ENCODE peak calls at places on chromosomes 16 and 17, in four cellular contexts. M, X, W and T are unnamed samples. For H3K4me1 and H3K9me3, the result is how much of the 10 kb centered on the place peaks cover.

GRCh38 chr17:78241277-78242023 is 10.0 kb downstream of the TMEM235 start:
- DNase-seq in W (no peak), X (no peak), M (no peak), T (no peak)

GRCh38 chr17:9587969-9588656 is 11.7 kb downstream of the CFAP52 start:
- DNase-seq in M (no peak), X (no peak), W (no peak), T (no peak)

GRCh38 chr17:75241143-75241430 is 20.3 kb downstream of the GGA3 start:
- DNase-seq in M (no peak), W (no peak), X (no peak), T (no peak)

GRCh38 chr16:12784076-12784475 is 19.6 kb downstream of the CPPED1 start:
- DNase-seq in W (no peak), X (no peak), M (no peak), T (no peak)

GRCh38 chr17:49327835-49328784 is 33.9 kb downstream of the ZNF652 start:
- DNase-seq in X (no peak), W (no peak), M (no peak), T (no peak)

GRCh38 chr16:67959520-67959919 is 8.9 kb downstream of the SLC12A4 start:
- DNase-seq in X (peak), M (no peak), W (peak), T (no peak)

GRCh38 chr16:11250091-11250785 is 5.8 kb downstream of the SOCS1 start:
- DNase-seq in M (no peak), W (no peak), X (peak), T (no peak)

GRCh38 chr17:15999974-16000827 is 577 bp downstream of the TTC19 start:
- DNase-seq in X (no peak), W (peak), M (no peak), T (peak)

GRCh38 chr17:50114401-50114800 is 15.6 kb downstream of the SAMD14 start:
- DNase-seq in W (no peak), X (no peak), M (no peak), T (no peak)

GRCh38 chr16:68281368-68282063 is 17.2 kb downstream of the SLC7A6 start:
- DNase-seq in W (no peak), M (no peak), X (no peak), T (peak)

GRCh38 chr17:48878920-48879898 is 13.4 kb upstream of the ATP5MC1 start:
- DNase-seq in M (no peak), W (no peak), X (no peak), T (peak)

GRCh38 chr17:70171159-70171558 is 1.8 kb downstream of the KCNJ2 start:
- DNase-seq in X (no peak), M (no peak), W (no peak), T (no peak)

GRCh38 chr17:80029235-80029974 is 6.3 kb downstream of the TBC1D16 start:
- DNase-seq in M (peak), W (peak), X (no peak), T (no peak)

GRCh38 chr17:58532555-58532951 is 18.1 kb upstream of the MTMR4 start:
- DNase-seq in W (no peak), M (no peak), X (no peak), T (no peak)

GRCh38 chr17:41810659-41811548 is 845 bp downstream of the P3H4 start:
- DNase-seq in M (no peak), X (no peak), W (peak), T (no peak)

GRCh38 chr17:29959658-29960337 is 18.4 kb downstream of the EFCAB5 start:
- DNase-seq in W (no peak), M (no peak), X (no peak), T (no peak)

GRCh38 chr17:80937501-80938356 is 53.9 kb upstream of the CHMP6 start:
- DNase-seq in X (no peak), W (no peak), M (no peak), T (no peak)

GRCh38 chr16:11047057-11047456 is 102.7 kb downstream of the CLEC16A start:
- DNase-seq in M (peak), X (no peak), W (no peak), T (no peak)

GRCh38 chr17:7586673-7587419 is 3.0 kb downstream of the SOX15 start:
- DNase-seq in W (no peak), M (no peak), X (no peak), T (no peak)

GRCh38 chr17:62307196-62307595 is 73.2 kb upstream of the EFCAB3 start:
- DNase-seq in W (no peak), M (no peak), X (no peak), T (no peak)

GRCh38 chr17:27315796-27316465 is 22.0 kb downstream of the WSB1 start:
- DNase-seq in W (no peak), X (no peak), M (no peak), T (no peak)

GRCh38 chr16:12796498-12796897 is 7.2 kb downstream of the CPPED1 start:
- DNase-seq in W (no peak), X (no peak), M (no peak), T (no peak)

GRCh38 chr17:2964831-2965230 is 98.6 kb downstream of the OR1D5 start:
- DNase-seq in M (no peak), X (no peak), W (no peak), T (no peak)

GRCh38 chr17:75748706-75749105 is 16.3 kb downstream of the GALK1 start:
- DNase-seq in M (no peak), X (no peak), W (no peak), T (no peak)

GRCh38 chr17:64236827-64237403 is 26.1 kb downstream of the TEX2 start:
- DNase-seq in W (no peak), M (no peak), X (no peak), T (no peak)

GRCh38 chr17:41360291-41360995 is 9.2 kb downstream of the KRT33B start:
- DNase-seq in M (no peak), W (no peak), X (no peak), T (no peak)

GRCh38 chr16:77307764-77308561 is 108.8 kb downstream of the SYCE1L start:
- DNase-seq in M (no peak), X (no peak), W (no peak), T (no peak)

GRCh38 chr17:76207268-76207667 is 33.0 kb downstream of the RNF157 start:
- DNase-seq in M (no peak), X (no peak), W (no peak), T (no peak)

GRCh38 chr17:72826602-72827001 is 265.9 kb downstream of the SLC39A11 start:
- DNase-seq in W (no peak), X (no peak), M (no peak), T (no peak)

GRCh38 chr16:17776888-17777287 is 306.1 kb upstream of the XYLT1 start:
- DNase-seq in M (no peak), X (no peak), W (no peak), T (no peak)

GRCh38 chr17:5122586-5123342 is 6.9 kb downstream of the USP6 start:
- DNase-seq in X (no peak), M (peak), W (peak), T (no peak)

GRCh38 chr17:76685846-76686245 is 24.9 kb downstream of the MXRA7 start:
- DNase-seq in M (no peak), X (peak), W (peak), T (no peak)

GRCh38 chr17:6413073-6413472 is 21.8 kb downstream of the AIPL1 start:
- DNase-seq in W (no peak), M (no peak), X (no peak), T (no peak)

GRCh38 chr16:82603784-82604411 is 22.9 kb upstream of the CDH13 start:
- DNase-seq in X (peak), M (no peak), W (no peak), T (no peak)

GRCh38 chr17:36608794-36609497 is 7.6 kb downstream of the MRM1 start:
- DNase-seq in W (peak), X (peak), M (no peak), T (no peak)

GRCh38 chr17:57708401-57708800 is 36.7 kb downstream of the CCDC182 start:
- DNase-seq in W (no peak), M (no peak), X (no peak), T (no peak)

GRCh38 chr17:38583176-38583575 is 22.6 kb downstream of the SRCIN1 start:
- DNase-seq in M (no peak), X (no peak), W (no peak), T (no peak)
- H3K4me1 ChIP-seq in M (under half), X (under half), W (under half), T (under half)

GRCh38 chr17:55266958-55267688 is 2.4 kb downstream of the HLF start:
- DNase-seq in X (no peak), M (no peak), W (no peak), T (no peak)
- H3K4me3 ChIP-seq in X (peak), M (peak), W (peak), T (no peak)

GRCh38 chr16:3223913-3224515 is 10.9 kb downstream of the ZNF200 start:
- DNase-seq in M (no peak), W (no peak), X (no peak), T (no peak)
- H3K9me3 ChIP-seq in M (half or more), W (under half), X (under half), T (under half)

GRCh38 chr17:234163-235047 is 53.0 kb upstream of the DOC2B start:
- DNase-seq in X (peak), W (no peak), M (peak), T (no peak)

GRCh38 chr17:237406-237955 is 56.0 kb upstream of the DOC2B start:
- DNase-seq in M (peak), W (peak), X (peak), T (no peak)

GRCh38 chr17:236641-237405 is 55.4 kb upstream of the DOC2B start:
- DNase-seq in W (peak), X (peak), M (peak), T (no peak)

GRCh38 chr17:238071-238963 is 56.9 kb upstream of the DOC2B start:
- DNase-seq in W (peak), X (no peak), M (peak), T (no peak)

GRCh38 chr17:235831-236640 is 54.6 kb upstream of the DOC2B start:
- DNase-seq in X (peak), M (peak), W (peak), T (no peak)
- H3K4me1 ChIP-seq in X (under half), M (under half), W (under half), T (under half)

GRCh38 chr17:40327244-40327666 is 18.3 kb downstream of the RARA start:
- DNase-seq in W (peak), M (peak), X (peak), T (no peak)
- H3K4me3 ChIP-seq in W (no peak), M (no peak), X (no peak), T (peak)

DNA sequence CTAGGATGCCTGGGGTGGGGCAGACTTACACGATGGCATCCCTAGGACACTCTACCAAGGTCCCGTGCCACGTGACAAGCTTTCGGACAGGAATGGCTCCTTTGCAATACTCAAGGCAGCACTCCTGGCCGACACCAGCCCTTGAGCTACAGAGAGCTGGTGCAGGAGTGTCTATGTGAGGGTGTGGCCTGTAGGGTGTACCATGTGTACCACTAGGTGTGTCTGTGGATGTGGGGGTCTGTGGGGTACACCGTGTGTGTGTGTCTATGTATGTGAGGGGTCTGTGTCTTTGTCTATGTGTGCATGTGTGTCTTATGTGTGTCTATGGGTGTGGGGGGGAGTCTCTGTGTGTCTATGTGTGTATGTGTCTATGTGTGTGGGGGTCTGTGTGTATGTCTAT is 1.9 kb upstream of the TLE7 start:
- DNase-seq in X (no peak), W (no peak), M (no peak), T (no peak)
- H3K9me3 ChIP-seq in X (under half), W (under half), M (under half), T (under half)

GRCh38 chr16:57801098-57801855 is 1.0 kb downstream of the KIFC3 start:
- DNase-seq in X (peak), W (no peak), M (no peak), T (no peak)
- H3K4me1 ChIP-seq in X (under half), W (under half), M (half or more), T (under half)

DNA sequence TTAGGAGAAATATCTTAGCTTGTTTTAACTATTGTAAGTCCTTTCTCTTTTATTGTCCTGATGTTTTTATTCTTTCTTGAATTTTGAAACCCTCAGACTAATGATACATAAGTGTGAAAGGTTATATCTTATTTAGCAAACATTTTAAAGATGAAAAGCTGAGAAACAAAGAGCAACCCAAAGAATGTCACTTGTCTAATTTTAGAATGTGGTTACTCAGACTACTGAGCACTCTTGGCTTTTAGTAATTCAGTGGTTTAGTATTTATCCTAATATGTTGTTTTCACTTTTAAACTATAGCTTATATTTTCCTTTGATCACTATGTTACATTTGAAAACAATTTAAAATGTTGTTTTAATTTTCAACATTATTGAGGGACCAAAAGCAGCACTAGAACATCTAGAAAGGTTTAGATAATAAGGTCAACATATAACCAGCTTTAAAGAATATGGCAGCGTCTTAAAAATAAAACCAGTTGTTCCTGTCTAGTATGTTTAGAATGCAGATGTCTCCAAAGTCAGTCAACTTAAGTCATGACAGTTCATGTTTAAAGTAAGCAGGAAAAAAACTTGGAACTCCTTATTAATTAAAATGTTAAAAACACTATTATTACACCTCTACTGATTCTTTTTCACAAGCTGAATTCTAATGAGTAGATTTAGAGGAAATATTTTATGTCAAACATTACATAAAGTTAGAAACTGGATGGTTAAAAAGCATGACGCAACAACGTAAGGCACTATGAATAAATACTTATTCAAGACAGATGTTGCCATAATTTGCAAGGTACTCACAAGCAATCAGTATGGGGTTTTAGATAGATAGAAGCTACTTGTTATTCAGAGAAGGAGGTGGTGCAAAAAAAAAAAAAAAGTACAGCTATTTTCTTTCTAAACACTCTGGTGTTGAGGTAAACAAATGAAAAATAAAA is 2.4 kb downstream of the MBTD1 start:
- DNase-seq in M (no peak), W (no peak), X (no peak), T (no peak)
- H3K4me3 ChIP-seq in M (no peak), W (no peak), X (no peak), T (no peak)

DNA sequence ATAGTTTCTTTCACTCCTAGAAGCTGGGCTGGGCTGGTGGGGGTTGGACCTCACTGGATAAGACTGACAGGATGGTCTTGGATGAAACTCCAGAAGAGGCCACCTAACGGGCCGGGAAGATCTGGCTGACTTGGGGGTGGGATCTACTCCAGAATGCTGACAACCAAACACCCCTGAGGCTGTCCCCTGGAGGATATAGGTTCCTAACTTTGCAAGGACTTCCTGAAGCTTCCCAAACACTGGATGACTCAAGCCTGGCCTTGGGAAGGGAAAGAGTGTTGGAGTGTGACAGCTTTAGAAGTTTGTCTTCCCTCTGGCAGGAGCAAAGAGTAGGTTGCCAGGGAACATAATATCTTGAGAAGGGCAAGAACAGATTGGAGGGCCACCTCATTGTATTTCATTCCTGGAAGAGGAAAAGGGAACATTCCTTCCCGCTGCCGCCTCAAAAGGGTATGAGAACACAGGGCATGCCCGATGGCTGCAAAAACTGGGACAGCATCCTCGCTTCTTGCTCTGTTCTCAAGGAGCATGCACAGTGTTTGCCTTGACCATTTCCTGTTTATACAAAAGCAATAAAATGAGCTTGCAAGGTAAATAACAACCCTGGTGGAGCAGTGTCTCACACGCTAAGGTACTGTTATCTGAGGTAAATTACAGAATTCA is 6.8 kb upstream of the CYB5B start:
- DNase-seq in X (no peak), M (no peak), W (no peak), T (no peak)
- H3K9me3 ChIP-seq in X (under half), M (under half), W (under half), T (under half)

GRCh38 chr16:29809031-29809747 is 2.8 kb upstream of the PRRT2 start:
- DNase-seq in M (no peak), W (peak), X (peak), T (no peak)
- H3K4me1 ChIP-seq in M (half or more), W (under half), X (half or more), T (half or more)